ENCODE peak calls at places on chromosomes 12 and 14, in six cellular contexts. One of them, this sample, is unnamed.

GRCh38 chr14:64246688-64247087 is 47.5 kb downstream of the ESR2 start:
- DNase-seq in activated T-cell treated with anti-CD3 and anti-CD28 coated beads, Interleukin-2, amount 50 U/mL, for 4 hours: no peak
- DNase-seq in amygdala: no peak
- DNase-seq in stimulated activated CD4-positive, alpha-beta T cell treated with anti-CD3 and anti-CD28 coated beads, Interleukin-2, amount 100 ng/mL, for 48 hours: no peak
- DNase-seq in DMS 273 treated with DMSO at 0.1 percent for 48 hours: no peak
- DNase-seq in ACHN: no peak
- DNase-seq in this sample: no peak

GRCh38 chr14:54893151-54893760 is 9.4 kb downstream of the GCH1 start:
- DNase-seq in DMS 273 treated with DMSO at 0.1 percent for 48 hours: peak
- DNase-seq in ACHN: peak
- DNase-seq in activated T-cell treated with anti-CD3 and anti-CD28 coated beads, Interleukin-2, amount 50 U/mL, for 4 hours: peak
- DNase-seq in amygdala: no peak
- DNase-seq in stimulated activated CD4-positive, alpha-beta T cell treated with anti-CD3 and anti-CD28 coated beads, Interleukin-2, amount 100 ng/mL, for 48 hours: no peak
- DNase-seq in this sample: no peak

GRCh38 chr14:24806061-24806678 is 172.2 kb upstream of the GZMB start:
- DNase-seq in activated T-cell treated with anti-CD3 and anti-CD28 coated beads, Interleukin-2, amount 50 U/mL, for 4 hours: no peak
- DNase-seq in ACHN: peak
- DNase-seq in stimulated activated CD4-positive, alpha-beta T cell treated with anti-CD3 and anti-CD28 coated beads, Interleukin-2, amount 100 ng/mL, for 48 hours: peak
- DNase-seq in amygdala: no peak
- DNase-seq in DMS 273 treated with DMSO at 0.1 percent for 48 hours: peak
- DNase-seq in this sample: peak

GRCh38 chr12:21169878-21170472 is 39.0 kb downstream of the SLCO1B1 start:
- DNase-seq in ACHN: peak
- DNase-seq in activated T-cell treated with anti-CD3 and anti-CD28 coated beads, Interleukin-2, amount 50 U/mL, for 4 hours: no peak
- DNase-seq in stimulated activated CD4-positive, alpha-beta T cell treated with anti-CD3 and anti-CD28 coated beads, Interleukin-2, amount 100 ng/mL, for 48 hours: peak
- DNase-seq in DMS 273 treated with DMSO at 0.1 percent for 48 hours: no peak
- DNase-seq in amygdala: no peak
- DNase-seq in this sample: peak

GRCh38 chr12:90773526-90773925 is 181.4 kb downstream of the CCER1 start:
- DNase-seq in amygdala: no peak
- DNase-seq in ACHN: no peak
- DNase-seq in activated T-cell treated with anti-CD3 and anti-CD28 coated beads, Interleukin-2, amount 50 U/mL, for 4 hours: no peak
- DNase-seq in stimulated activated CD4-positive, alpha-beta T cell treated with anti-CD3 and anti-CD28 coated beads, Interleukin-2, amount 100 ng/mL, for 48 hours: no peak
- DNase-seq in DMS 273 treated with DMSO at 0.1 percent for 48 hours: no peak
- DNase-seq in this sample: no peak

GRCh38 chr14:65251213-65251612 is 148.9 kb upstream of the MAX start:
- DNase-seq in activated T-cell treated with anti-CD3 and anti-CD28 coated beads, Interleukin-2, amount 50 U/mL, for 4 hours: no peak
- DNase-seq in amygdala: no peak
- DNase-seq in stimulated activated CD4-positive, alpha-beta T cell treated with anti-CD3 and anti-CD28 coated beads, Interleukin-2, amount 100 ng/mL, for 48 hours: no peak
- DNase-seq in ACHN: no peak
- DNase-seq in DMS 273 treated with DMSO at 0.1 percent for 48 hours: no peak
- DNase-seq in this sample: no peak

GRCh38 chr14:68932219-68932618 is 46.9 kb downstream of the ACTN1 start:
- DNase-seq in ACHN: no peak
- DNase-seq in stimulated activated CD4-positive, alpha-beta T cell treated with anti-CD3 and anti-CD28 coated beads, Interleukin-2, amount 100 ng/mL, for 48 hours: no peak
- DNase-seq in amygdala: no peak
- DNase-seq in DMS 273 treated with DMSO at 0.1 percent for 48 hours: no peak
- DNase-seq in activated T-cell treated with anti-CD3 and anti-CD28 coated beads, Interleukin-2, amount 50 U/mL, for 4 hours: no peak
- DNase-seq in this sample: no peak

GRCh38 chr14:100263141-100263540 is 24.2 kb downstream of the YY1 start:
- DNase-seq in stimulated activated CD4-positive, alpha-beta T cell treated with anti-CD3 and anti-CD28 coated beads, Interleukin-2, amount 100 ng/mL, for 48 hours: no peak
- DNase-seq in amygdala: no peak
- DNase-seq in ACHN: no peak
- DNase-seq in DMS 273 treated with DMSO at 0.1 percent for 48 hours: no peak
- DNase-seq in activated T-cell treated with anti-CD3 and anti-CD28 coated beads, Interleukin-2, amount 50 U/mL, for 4 hours: no peak
- DNase-seq in this sample: no peak

GRCh38 chr12:98352835-98353234 is 162.6 kb upstream of the TMPO start:
- DNase-seq in activated T-cell treated with anti-CD3 and anti-CD28 coated beads, Interleukin-2, amount 50 U/mL, for 4 hours: no peak
- DNase-seq in ACHN: no peak
- DNase-seq in DMS 273 treated with DMSO at 0.1 percent for 48 hours: no peak
- DNase-seq in amygdala: no peak
- DNase-seq in stimulated activated CD4-positive, alpha-beta T cell treated with anti-CD3 and anti-CD28 coated beads, Interleukin-2, amount 100 ng/mL, for 48 hours: no peak
- DNase-seq in this sample: no peak

GRCh38 chr14:72451081-72451972 is 442.6 kb downstream of the DPF3 start:
- DNase-seq in stimulated activated CD4-positive, alpha-beta T cell treated with anti-CD3 and anti-CD28 coated beads, Interleukin-2, amount 100 ng/mL, for 48 hours: peak
- DNase-seq in activated T-cell treated with anti-CD3 and anti-CD28 coated beads, Interleukin-2, amount 50 U/mL, for 4 hours: peak
- DNase-seq in ACHN: no peak
- DNase-seq in DMS 273 treated with DMSO at 0.1 percent for 48 hours: no peak
- DNase-seq in amygdala: peak
- DNase-seq in this sample: peak

GRCh38 chr12:23550753-23551152 is 398.7 kb downstream of the SOX5 start:
- DNase-seq in ACHN: no peak
- DNase-seq in amygdala: no peak
- DNase-seq in stimulated activated CD4-positive, alpha-beta T cell treated with anti-CD3 and anti-CD28 coated beads, Interleukin-2, amount 100 ng/mL, for 48 hours: no peak
- DNase-seq in DMS 273 treated with DMSO at 0.1 percent for 48 hours: no peak
- DNase-seq in activated T-cell treated with anti-CD3 and anti-CD28 coated beads, Interleukin-2, amount 50 U/mL, for 4 hours: no peak
- DNase-seq in this sample: no peak

GRCh38 chr12:67543371-67543770 is 105.2 kb upstream of the DYRK2 start:
- DNase-seq in ACHN: no peak
- DNase-seq in stimulated activated CD4-positive, alpha-beta T cell treated with anti-CD3 and anti-CD28 coated beads, Interleukin-2, amount 100 ng/mL, for 48 hours: no peak
- DNase-seq in activated T-cell treated with anti-CD3 and anti-CD28 coated beads, Interleukin-2, amount 50 U/mL, for 4 hours: no peak
- DNase-seq in DMS 273 treated with DMSO at 0.1 percent for 48 hours: no peak
- DNase-seq in amygdala: no peak
- DNase-seq in this sample: no peak

GRCh38 chr12:121769831-121770301 is 23.6 kb downstream of the RHOF start:
- DNase-seq in stimulated activated CD4-positive, alpha-beta T cell treated with anti-CD3 and anti-CD28 coated beads, Interleukin-2, amount 100 ng/mL, for 48 hours: no peak
- DNase-seq in DMS 273 treated with DMSO at 0.1 percent for 48 hours: no peak
- DNase-seq in ACHN: no peak
- DNase-seq in activated T-cell treated with anti-CD3 and anti-CD28 coated beads, Interleukin-2, amount 50 U/mL, for 4 hours: no peak
- DNase-seq in amygdala: no peak
- DNase-seq in this sample: no peak

GRCh38 chr14:89702151-89702936 is 252.2 kb downstream of the EFCAB11 start:
- DNase-seq in amygdala: no peak
- DNase-seq in DMS 273 treated with DMSO at 0.1 percent for 48 hours: peak
- DNase-seq in activated T-cell treated with anti-CD3 and anti-CD28 coated beads, Interleukin-2, amount 50 U/mL, for 4 hours: no peak
- DNase-seq in stimulated activated CD4-positive, alpha-beta T cell treated with anti-CD3 and anti-CD28 coated beads, Interleukin-2, amount 100 ng/mL, for 48 hours: no peak
- DNase-seq in ACHN: no peak
- DNase-seq in this sample: no peak

GRCh38 chr12:57118711-57119271 is 7.6 kb upstream of the STAT6 start:
- DNase-seq in ACHN: peak
- DNase-seq in amygdala: no peak
- DNase-seq in stimulated activated CD4-positive, alpha-beta T cell treated with anti-CD3 and anti-CD28 coated beads, Interleukin-2, amount 100 ng/mL, for 48 hours: no peak
- DNase-seq in DMS 273 treated with DMSO at 0.1 percent for 48 hours: no peak
- DNase-seq in activated T-cell treated with anti-CD3 and anti-CD28 coated beads, Interleukin-2, amount 50 U/mL, for 4 hours: no peak
- DNase-seq in this sample: no peak

This sample was measured in retina.